ENCODE peak calls at places on chromosomes 3 and 15, in four cellular contexts. One of them, this sample, is unnamed.

GRCh38 chr15:44861439-44861910 is 95.0 kb upstream of the TERB2 start:
- DNase-seq in K562: peak; percentile 54
- DNase-seq in HepG2: no peak
- DNase-seq in GM12878: no peak
- DNase-seq in this sample: no peak

GRCh38 chr15:101110681-101111569 is 140.9 kb downstream of the CHSY1 start:
- DNase-seq in K562: no peak
- DNase-seq in HepG2: no peak
- DNase-seq in GM12878: no peak
- DNase-seq in this sample: no peak

GRCh38 chr15:65980824-65981456 is 111.6 kb downstream of the RAB11A start:
- DNase-seq in K562: peak; percentile 73
- DNase-seq in HepG2: peak; percentile 30
- DNase-seq in GM12878: no peak
- DNase-seq in this sample: peak; percentile 76

GRCh38 chr15:67025719-67026118 is 39.7 kb upstream of the SMAD3 start:
- DNase-seq in K562: no peak
- DNase-seq in HepG2: no peak
- DNase-seq in GM12878: no peak
- DNase-seq in this sample: peak; percentile 71

GRCh38 chr15:66019377-66019776 is 150.1 kb downstream of the RAB11A start:
- DNase-seq in K562: no peak
- DNase-seq in HepG2: no peak
- DNase-seq in GM12878: no peak
- DNase-seq in this sample: no peak

GRCh38 chr3:70832811-70833509 is 520.5 kb upstream of the MDFIC2 start:
- DNase-seq in K562: no peak
- DNase-seq in HepG2: no peak
- DNase-seq in GM12878: no peak
- DNase-seq in this sample: no peak

GRCh38 chr3:56855856-56856538 is 54.2 kb upstream of the ARHGEF3 start:
- DNase-seq in K562: peak; percentile 10
- DNase-seq in HepG2: peak; percentile 37
- DNase-seq in GM12878: no peak
- DNase-seq in this sample: peak; percentile 33

GRCh38 chr15:99651023-99651807 is 82.0 kb downstream of the LYSMD4 start:
- DNase-seq in K562: no peak
- DNase-seq in HepG2: no peak
- DNase-seq in GM12878: no peak
- DNase-seq in this sample: peak; percentile 8

GRCh38 chr3:70982274-70982673 is 601.3 kb downstream of the FOXP1 start:
- DNase-seq in K562: no peak
- DNase-seq in HepG2: no peak
- DNase-seq in GM12878: no peak
- DNase-seq in this sample: no peak

GRCh38 chr15:52737720-52738119 is 52.4 kb downstream of the ONECUT1 start:
- DNase-seq in K562: no peak
- DNase-seq in HepG2: no peak
- DNase-seq in GM12878: no peak
- DNase-seq in this sample: no peak

GRCh38 chr15:92839696-92840095 is 60.4 kb upstream of the CHD2 start:
- DNase-seq in K562: no peak
- DNase-seq in HepG2: no peak
- DNase-seq in GM12878: no peak
- DNase-seq in this sample: no peak

GRCh38 chr3:15064299-15064834 is 748 bp downstream of the MRPS25 start:
- DNase-seq in K562: no peak
- DNase-seq in HepG2: no peak
- DNase-seq in GM12878: no peak
- DNase-seq in this sample: peak; percentile 20

GRCh38 chr3:177013681-177014280 is 183.5 kb downstream of the TBL1XR1 start:
- DNase-seq in K562: no peak
- DNase-seq in HepG2: no peak
- DNase-seq in GM12878: no peak
- DNase-seq in this sample: no peak

GRCh38 chr3:48982686-48983085 is 7.4 kb upstream of the P4HTM start:
- DNase-seq in K562: no peak
- DNase-seq in HepG2: no peak
- DNase-seq in GM12878: no peak
- DNase-seq in this sample: no peak
- TF ChIP-seq CEBPB in K562: no peak
- TF ChIP-seq CEBPB in HepG2: no peak
- TF ChIP-seq CEBPB in GM12878: no peak
- TF ChIP-seq CEBPB in this sample: no peak

GRCh38 chr3:24505678-24506560 is 11.3 kb upstream of the THRB start:
- DNase-seq in K562: peak; percentile 63
- DNase-seq in HepG2: no peak
- DNase-seq in GM12878: no peak
- DNase-seq in this sample: no peak
- TF ChIP-seq JUNB in K562: no peak
- TF ChIP-seq JUNB in HepG2: no peak
- TF ChIP-seq JUNB in GM12878: no peak
- TF ChIP-seq JUNB in this sample: no peak

GRCh38 chr3:59713971-59714370 is 664.1 kb upstream of the CFAP20DC start:
- DNase-seq in K562: no peak
- DNase-seq in HepG2: no peak
- DNase-seq in GM12878: no peak
- DNase-seq in this sample: no peak

GRCh38 chr3:59717679-59718205 is 667.9 kb upstream of the CFAP20DC start:
- DNase-seq in K562: no peak
- DNase-seq in HepG2: no peak
- DNase-seq in GM12878: no peak
- DNase-seq in this sample: no peak
- TF ChIP-seq CEBPB in K562: no peak
- TF ChIP-seq CEBPB in HepG2: no peak
- TF ChIP-seq CEBPB in GM12878: no peak
- TF ChIP-seq CEBPB in this sample: no peak

DNA sequence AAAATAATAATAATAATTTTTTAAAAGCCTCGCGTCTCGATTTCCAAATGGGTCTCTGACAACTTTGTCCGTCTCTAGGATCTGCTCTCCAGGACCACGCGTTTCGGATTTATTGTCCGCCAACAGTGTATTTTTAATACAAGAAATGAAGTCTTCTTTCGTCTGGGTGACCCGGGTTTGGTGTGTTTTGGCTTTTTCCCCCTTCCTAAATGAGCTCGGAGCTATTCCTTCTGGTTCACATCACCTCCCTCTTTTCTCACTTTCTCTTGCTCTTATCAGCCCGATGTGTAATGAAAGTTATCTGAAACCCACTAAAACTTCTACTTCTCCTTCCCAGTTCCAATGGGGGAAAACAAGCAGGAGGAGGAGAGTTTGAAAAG is 516.7 kb downstream of the MECOM start:
- DNase-seq in K562: peak; percentile 22
- DNase-seq in HepG2: no peak
- DNase-seq in GM12878: no peak
- DNase-seq in this sample: peak; percentile 7
- TF ChIP-seq JUNB in K562: no peak
- TF ChIP-seq JUNB in HepG2: no peak
- TF ChIP-seq JUNB in GM12878: no peak
- TF ChIP-seq JUNB in this sample: no peak

GRCh38 chr3:11847607-11848006 is 922 bp upstream of the TAMM41 start:
- DNase-seq in K562: peak; percentile 29
- DNase-seq in HepG2: peak; percentile 8
- DNase-seq in GM12878: no peak
- DNase-seq in this sample: no peak

GRCh38 chr3:11844891-11845290 is 1.8 kb downstream of the TAMM41 start:
- DNase-seq in K562: no peak
- DNase-seq in HepG2: no peak
- DNase-seq in GM12878: no peak
- DNase-seq in this sample: no peak

GRCh38 chr3:11847035-11847394 is 330 bp upstream of the TAMM41 start:
- DNase-seq in K562: no peak
- DNase-seq in HepG2: no peak
- DNase-seq in GM12878: no peak
- DNase-seq in this sample: no peak

GRCh38 chr3:11846281-11847034 is at the start of gene TAMM41:
- DNase-seq in K562: peak; percentile 94
- DNase-seq in HepG2: peak; percentile 78
- DNase-seq in GM12878: peak; percentile 66
- DNase-seq in this sample: peak; percentile 96

DNA sequence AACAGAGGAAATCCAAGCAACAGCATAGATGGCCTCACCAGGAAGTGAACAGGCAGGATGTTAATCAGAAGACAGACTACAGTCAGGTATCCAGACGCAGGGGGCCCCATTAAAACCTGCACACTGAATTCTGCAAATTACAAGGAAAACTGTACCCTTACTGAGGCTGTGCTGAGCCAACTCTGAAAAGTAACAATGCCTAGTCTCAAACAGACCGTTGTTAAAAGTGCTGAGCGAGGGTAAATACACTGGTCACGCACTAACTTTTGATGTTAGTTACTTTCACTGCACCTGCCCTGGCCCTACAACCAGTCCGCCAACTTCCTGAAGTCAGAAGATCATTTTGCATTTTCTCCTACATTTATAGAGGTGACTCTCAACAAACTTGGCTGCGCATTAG is 1.0 kb downstream of the TAMM41 start:
- DNase-seq in K562: peak; percentile 53
- DNase-seq in HepG2: no peak
- DNase-seq in GM12878: no peak
- DNase-seq in this sample: no peak
- TF ChIP-seq CEBPB in K562: no peak
- TF ChIP-seq CEBPB in HepG2: no peak
- TF ChIP-seq CEBPB in GM12878: no peak
- TF ChIP-seq CEBPB in this sample: no peak